ENCODE peak calls at places on chromosomes 5 and 9, in four cellular contexts. Q is NCI-H446 treated with DMSO at 0.1 percent for 48 hours, U is M059J, A is cardiac muscle cell. G is an unnamed sample.

GRCh38 chr5:112637343-112637742 is 100.3 kb upstream of the APC start:
- DNase-seq in Q (no peak), U (no peak), A (no peak), G (peak)

GRCh38 chr5:31990701-31991110 is 183.4 kb downstream of the GOLPH3 start:
- DNase-seq in Q (no peak), U (peak), A (no peak), G (no peak)

GRCh38 chr5:73522989-73523388 is 24.7 kb downstream of the BTF3 start:
- DNase-seq in Q (no peak), U (peak), A (no peak), G (no peak)

GRCh38 chr5:116572375-116573278 is 2.0 kb downstream of the SEMA6A start:
- DNase-seq in Q (no peak), U (no peak), A (peak), G (peak)

GRCh38 chr5:136388474-136388873 is 23.1 kb upstream of the TRPC7 start:
- DNase-seq in Q (no peak), U (no peak), A (no peak), G (no peak)

GRCh38 chr9:91147079-91147708 is 214.5 kb downstream of the AUH start:
- DNase-seq in Q (no peak), U (no peak), A (no peak), G (no peak)

GRCh38 chr5:158317507-158317906 is 458.6 kb upstream of the CLINT1 start:
- DNase-seq in Q (peak), U (no peak), A (no peak), G (no peak)

GRCh38 chr5:64417390-64417789 is 88.4 kb upstream of the RGS7BP start:
- DNase-seq in Q (no peak), U (no peak), A (no peak), G (no peak)

GRCh38 chr5:72007336-72008111 is 99.8 kb upstream of the MAP1B start:
- DNase-seq in Q (no peak), U (no peak), A (no peak), G (no peak)

GRCh38 chr5:79663212-79663611 is 26.4 kb upstream of the CMYA5 start:
- DNase-seq in Q (no peak), U (no peak), A (no peak), G (no peak)

GRCh38 chr9:89669361-89669842 is 64.6 kb downstream of the GADD45G start:
- DNase-seq in Q (no peak), U (no peak), A (no peak), G (no peak)

GRCh38 chr5:1131191-1131621 is 19.3 kb upstream of the SLC12A7 start:
- DNase-seq in Q (no peak), U (no peak), A (no peak), G (no peak)

GRCh38 chr9:113403651-113404050 is 2.6 kb upstream of the ALAD start:
- DNase-seq in Q (no peak), U (no peak), A (no peak), G (no peak)

GRCh38 chr5:35651002-35651756 is 33.5 kb downstream of the SPEF2 start:
- DNase-seq in Q (peak), U (peak), A (peak), G (peak)

GRCh38 chr5:78008356-78008967 is 232.3 kb upstream of the TBCA start:
- DNase-seq in Q (no peak), U (peak), A (peak), G (peak)

GRCh38 chr5:175809531-175810121 is 61.8 kb upstream of the CPLX2 start:
- DNase-seq in Q (peak), U (peak), A (no peak), G (no peak)

GRCh38 chr9:131691969-131692611 is 47.8 kb downstream of the RAPGEF1 start:
- DNase-seq in Q (no peak), U (no peak), A (no peak), G (no peak)

GRCh38 chr5:126947146-126948010 is 83.0 kb downstream of the MARCHF3 start:
- DNase-seq in Q (no peak), U (no peak), A (no peak), G (no peak)

GRCh38 chr9:135120249-135120648 is 32.8 kb downstream of the OLFM1 start:
- DNase-seq in Q (no peak), U (no peak), A (no peak), G (no peak)

GRCh38 chr5:179131886-179132585 is 71.9 kb downstream of the ZNF354C start:
- DNase-seq in Q (no peak), U (no peak), A (no peak), G (no peak)

GRCh38 chr9:137201205-137201868 is 796 bp upstream of the TPRN start:
- DNase-seq in Q (no peak), U (no peak), A (no peak), G (no peak)

GRCh38 chr5:113230711-113231652 is 203.8 kb downstream of the TSSK1B start:
- DNase-seq in Q (no peak), U (peak), A (no peak), G (no peak)

GRCh38 chr9:76912631-76913275 is 6.8 kb upstream of the PRUNE2 start:
- DNase-seq in Q (no peak), U (peak), A (no peak), G (no peak)

GRCh38 chr5:78534148-78535009 is 114.2 kb downstream of the LHFPL2 start:
- DNase-seq in Q (no peak), U (peak), A (no peak), G (no peak)

GRCh38 chr9:90065001-90065400 is 460.2 kb downstream of the GADD45G start:
- DNase-seq in Q (no peak), U (no peak), A (no peak), G (no peak)

GRCh38 chr9:83066771-83067170 is 3.8 kb upstream of the RASEF start:
- DNase-seq in Q (no peak), U (peak), A (no peak), G (no peak)

GRCh38 chr5:74316064-74316586 is 324.4 kb downstream of the ENC1 start:
- DNase-seq in Q (no peak), U (peak), A (no peak), G (no peak)

GRCh38 chr5:26868504-26868903 is 169.9 kb downstream of the CDH9 start:
- DNase-seq in Q (no peak), U (no peak), A (no peak), G (no peak)

GRCh38 chr5:7815757-7816534 is 35.0 kb downstream of the CFAP90 start:
- DNase-seq in Q (no peak), U (peak), A (peak), G (peak)

GRCh38 chr9:77158772-77159513 is 18.4 kb upstream of the VPS13A start:
- DNase-seq in Q (no peak), U (no peak), A (no peak), G (no peak)